ENCODE peak calls at places on chromosomes 12 and 14, in nine cellular contexts. L is left lung, V is cardiac fibroblast, I is AG04450, Y is astrocyte of the spinal cord, R is AG09309, E is fibroblast of lung, M is epithelial cell of esophagus, Q is right lobe of liver. J is an unnamed sample.

GRCh38 chr12:64625243-64626077 is 15.2 kb downstream of the RASSF3 start:
- DNase-seq in L (no peak), V (peak), I (peak), Y (peak), R (peak), E (peak), M (peak), Q (peak), J (no peak)

GRCh38 chr14:103273847-103274615 is 60.0 kb upstream of the EIF5 start:
- DNase-seq in L (no peak), V (no peak), I (no peak), Y (no peak), R (no peak), E (no peak), M (no peak), Q (no peak), J (no peak)

GRCh38 chr12:92244036-92244435 is 98.4 kb upstream of the BTG1 start:
- DNase-seq in L (no peak), V (peak), I (no peak), Y (peak), R (peak), E (no peak), M (no peak), Q (no peak), J (no peak)

GRCh38 chr12:108325549-108325948 is 13.6 kb downstream of the CMKLR1 start:
- DNase-seq in L (no peak), V (no peak), I (no peak), Y (no peak), R (no peak), E (no peak), M (no peak), Q (no peak), J (no peak)

GRCh38 chr12:90090929-90091651 is 382.5 kb upstream of the ATP2B1 start:
- DNase-seq in L (no peak), V (peak), I (peak), Y (peak), R (peak), E (peak), M (peak), Q (no peak), J (peak)

GRCh38 chr12:26297386-26298070 is 102.2 kb downstream of the SSPN start:
- DNase-seq in L (no peak), V (no peak), I (no peak), Y (no peak), R (no peak), E (peak), M (no peak), Q (no peak), J (no peak)

GRCh38 chr12:49358548-49359141 is 8.6 kb upstream of the SPATS2 start:
- DNase-seq in L (no peak), V (peak), I (no peak), Y (peak), R (no peak), E (peak), M (peak), Q (no peak), J (no peak)

GRCh38 chr12:96886998-96887677 is 19.9 kb upstream of the NEDD1 start:
- DNase-seq in L (no peak), V (peak), I (peak), Y (peak), R (no peak), E (peak), M (no peak), Q (no peak), J (no peak)

GRCh38 chr14:52776816-52777215 is 14.6 kb downstream of the GNPNAT1 start:
- DNase-seq in L (no peak), V (no peak), I (no peak), Y (no peak), R (no peak), E (no peak), M (no peak), Q (no peak), J (no peak)

GRCh38 chr12:16581416-16581815 is 24.5 kb downstream of the LMO3 start:
- DNase-seq in L (no peak), V (no peak), I (no peak), Y (no peak), R (no peak), E (peak), M (no peak), Q (no peak), J (no peak)

GRCh38 chr12:63945777-63946176 is 101.3 kb downstream of the SRGAP1 start:
- DNase-seq in L (no peak), V (no peak), I (no peak), Y (no peak), R (no peak), E (no peak), M (peak), Q (no peak), J (no peak)

GRCh38 chr14:97491697-97492096 is 694.5 kb downstream of the VRK1 start:
- DNase-seq in L (no peak), V (no peak), I (no peak), Y (no peak), R (no peak), E (no peak), M (no peak), Q (no peak), J (no peak)

GRCh38 chr12:19960527-19960926 is 407.8 kb upstream of the PDE3A start:
- DNase-seq in L (no peak), V (no peak), I (no peak), Y (no peak), R (no peak), E (no peak), M (no peak), Q (no peak), J (no peak)
- TF ChIP-seq CTCF in L (no peak), V (no peak), I (no peak), Y (no peak), R (no peak), E (no peak), M (no peak), Q (no peak), J (no peak)

GRCh38 chr12:10215451-10215850 is 2.8 kb downstream of the GABARAPL1 start:
- DNase-seq in L (no peak), V (no peak), I (no peak), Y (no peak), R (no peak), E (no peak), M (no peak), Q (no peak), J (no peak)
- H3K4me3 ChIP-seq in L (peak), V (peak), I (peak), Y (no peak), R (no peak), E (peak), M (no peak), Q (peak), J (peak)

GRCh38 chr14:56331815-56332214 is 213.6 kb downstream of the PELI2 start:
- DNase-seq in L (no peak), V (peak), I (no peak), Y (no peak), R (no peak), E (peak), M (no peak), Q (no peak), J (no peak)
- TF ChIP-seq CTCF in L (no peak), V (no peak), I (no peak), Y (no peak), R (no peak), E (no peak), M (no peak), Q (no peak), J (no peak)

GRCh38 chr12:48163150-48163747 is 5.9 kb upstream of the ASB8 start:
- DNase-seq in L (no peak), V (no peak), I (no peak), Y (no peak), R (no peak), E (no peak), M (no peak), Q (no peak), J (no peak)

GRCh38 chr12:48159976-48160525 is 2.7 kb upstream of the ASB8 start:
- DNase-seq in L (no peak), V (peak), I (no peak), Y (no peak), R (no peak), E (peak), M (no peak), Q (no peak), J (no peak)

GRCh38 chr12:48160807-48161206 is 3.5 kb upstream of the ASB8 start:
- DNase-seq in L (no peak), V (peak), I (no peak), Y (no peak), R (no peak), E (peak), M (no peak), Q (no peak), J (no peak)

GRCh38 chr12:48165089-48166031 is 8.0 kb upstream of the ASB8 start:
- DNase-seq in L (no peak), V (peak), I (peak), Y (peak), R (no peak), E (peak), M (peak), Q (no peak), J (no peak)

GRCh38 chr12:48164456-48164855 is 7.1 kb upstream of the ASB8 start:
- DNase-seq in L (no peak), V (no peak), I (no peak), Y (no peak), R (no peak), E (no peak), M (no peak), Q (no peak), J (no peak)
- H3K4me3 ChIP-seq in L (no peak), V (no peak), I (no peak), Y (no peak), R (no peak), E (no peak), M (no peak), Q (no peak), J (no peak)

DNA sequence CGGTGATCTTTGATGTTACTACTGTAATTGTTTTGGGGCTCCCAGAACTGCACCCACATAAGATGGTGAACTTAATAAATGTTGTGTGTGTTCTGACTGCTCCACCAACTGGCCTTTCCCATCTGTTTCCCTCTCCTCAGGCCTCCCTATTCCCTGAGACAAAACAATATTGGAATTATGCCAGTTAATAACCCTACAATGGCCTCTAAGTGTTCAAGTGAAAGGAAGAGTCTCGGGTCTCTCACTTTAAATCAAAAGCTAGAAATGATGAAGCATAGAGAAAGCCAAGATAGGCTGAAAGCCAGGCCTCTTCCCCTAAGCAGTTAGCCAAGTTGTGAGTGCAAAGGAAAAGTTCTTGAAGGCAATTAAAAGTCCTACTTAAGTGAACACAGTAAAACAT is 13.4 kb downstream of the ACOT6 start:
- DNase-seq in L (no peak), V (peak), I (no peak), Y (peak), R (no peak), E (peak), M (no peak), Q (no peak), J (no peak)
- TF ChIP-seq CTCF in L (no peak), V (no peak), I (no peak), Y (no peak), R (no peak), E (no peak), M (no peak), Q (no peak), J (no peak)

GRCh38 chr12:6952121-6952859 is 1.1 kb downstream of the PTPN6 start:
- DNase-seq in L (peak), V (no peak), I (no peak), Y (no peak), R (no peak), E (no peak), M (no peak), Q (peak), J (no peak)
- H3K4me3 ChIP-seq in L (peak), V (no peak), I (no peak), Y (no peak), R (no peak), E (no peak), M (no peak), Q (peak), J (no peak)

DNA sequence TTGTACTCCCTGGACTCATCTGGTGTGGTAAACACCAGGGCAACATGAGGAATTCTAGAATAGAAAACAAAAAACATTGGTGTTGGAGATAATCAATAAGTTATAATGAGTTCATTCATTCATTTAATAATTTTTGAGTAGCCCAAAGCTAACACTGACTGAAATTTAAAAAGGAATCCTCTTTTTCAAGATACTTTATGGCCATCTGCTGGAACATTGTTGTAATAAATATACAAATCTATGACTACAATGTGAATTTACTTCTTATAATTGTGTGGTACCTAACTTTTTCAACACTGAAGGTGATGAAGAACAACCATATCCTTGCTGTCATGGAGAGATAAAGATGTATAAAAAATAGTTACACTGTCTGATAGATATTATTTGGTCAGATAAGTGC is 687.3 kb upstream of the MIS18BP1 start:
- DNase-seq in L (no peak), V (no peak), I (no peak), Y (no peak), R (no peak), E (no peak), M (no peak), Q (no peak), J (no peak)
- TF ChIP-seq CTCF in L (no peak), V (no peak), I (no peak), Y (no peak), R (no peak), E (no peak), M (no peak), Q (no peak), J (no peak)

DNA sequence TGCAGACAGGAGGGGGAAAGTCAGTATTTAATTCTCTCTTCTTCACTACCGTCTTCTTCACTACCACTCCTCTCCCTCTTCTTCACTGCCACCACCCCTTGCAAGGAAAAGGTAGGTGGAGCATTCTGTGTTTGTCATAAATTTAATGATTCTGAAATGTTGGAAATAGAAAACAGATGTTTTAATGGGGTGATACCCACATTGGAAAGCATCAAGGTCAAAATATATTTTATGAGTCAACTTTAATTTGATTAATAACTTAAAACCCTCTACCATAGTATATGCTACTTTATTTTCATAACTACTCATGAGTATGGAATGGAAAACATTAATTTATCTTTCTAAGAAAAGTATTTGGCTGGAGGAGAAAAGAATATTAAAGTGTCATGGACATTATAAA is 493.0 kb upstream of the RGS6 start:
- DNase-seq in L (no peak), V (no peak), I (no peak), Y (no peak), R (no peak), E (peak), M (no peak), Q (no peak), J (no peak)
- H3K4me3 ChIP-seq in L (no peak), V (no peak), I (no peak), Y (no peak), R (no peak), E (no peak), M (no peak), Q (no peak), J (no peak)

J was measured in retinal pigment epithelial cell.